ENCODE peak calls at places on chromosomes 3 and 15, in six cellular contexts. R, E, B, W, C and I are unnamed samples.

GRCh38 chr3:2823016-2823415 is 287.2 kb downstream of the IL5RA start:
- DNase-seq in R (no peak), E (no peak), B (no peak), W (no peak), C (no peak), I (no peak)

GRCh38 chr3:10299679-10300078 is 6.9 kb upstream of the GHRL start:
- DNase-seq in R (no peak), E (no peak), B (no peak), W (no peak), C (no peak), I (no peak)

GRCh38 chr15:94666553-94666952 is 435.2 kb downstream of the MCTP2 start:
- DNase-seq in R (no peak), E (no peak), B (no peak), W (peak), C (no peak), I (no peak)

GRCh38 chr3:115085197-115085865 is 61.8 kb downstream of the ZBTB20 start:
- DNase-seq in R (no peak), E (peak), B (no peak), W (no peak), C (no peak), I (no peak)

GRCh38 chr3:42247576-42248027 is 18.4 kb downstream of the CCK start:
- DNase-seq in R (peak), E (peak), B (peak), W (peak), C (peak), I (peak)

GRCh38 chr3:165462616-165463334 is 266.6 kb upstream of the SLITRK3 start:
- DNase-seq in R (no peak), E (no peak), B (no peak), W (no peak), C (no peak), I (no peak)

GRCh38 chr3:49133226-49133951 is 539 bp upstream of the LAMB2 start:
- DNase-seq in R (peak), E (peak), B (no peak), W (peak), C (no peak), I (peak)

GRCh38 chr15:42107483-42107882 is 13.1 kb upstream of the PLA2G4D start:
- DNase-seq in R (no peak), E (no peak), B (peak), W (no peak), C (no peak), I (no peak)

GRCh38 chr3:121661376-121661775 is 673 bp upstream of the HCLS1 start:
- DNase-seq in R (no peak), E (no peak), B (no peak), W (no peak), C (no peak), I (no peak)

GRCh38 chr3:18308096-18308495 is 117.0 kb downstream of the SATB1 start:
- DNase-seq in R (no peak), E (no peak), B (no peak), W (no peak), C (no peak), I (no peak)